ENCODE peak calls at places on chromosome 17, in six cellular contexts. S is mesenchymal stem cell, L is neural progenitor cell, C is esophagus squamous epithelium, O is Peyer's patch, Y is A549. V is an unnamed sample.

GRCh38 chr17:66677201-66677981 is 157.5 kb upstream of the CACNG5 start:
- DNase-seq in Y (no peak), O (no peak), C (no peak), S (peak; percentile 40), L (no peak), V (no peak)

GRCh38 chr17:27609606-27610303 is 21.2 kb upstream of the LGALS9 start:
- DNase-seq in C (no peak), S (peak; percentile 33), L (peak; percentile 42), Y (peak; percentile 53), O (peak; percentile 61), V (no peak)

GRCh38 chr17:36027776-36028175 is 10.0 kb upstream of the CCL23 start:
- DNase-seq in L (no peak), O (no peak), Y (no peak), S (no peak), C (no peak), V (no peak)

GRCh38 chr17:19654342-19654886 is 5.9 kb downstream of the ALDH3A2 start:
- DNase-seq in C (no peak), S (no peak), L (no peak), O (no peak), Y (no peak), V (no peak)

GRCh38 chr17:32285770-32286517 is 20.3 kb downstream of the RHBDL3 start:
- DNase-seq in O (no peak), L (no peak), S (no peak), Y (no peak), C (no peak), V (no peak)

GRCh38 chr17:2172447-2172938 is 117.6 kb downstream of the HIC1 start:
- DNase-seq in Y (peak; percentile 26), S (no peak), L (peak; percentile 27), O (no peak), C (no peak), V (peak; percentile 76)

GRCh38 chr17:29010586-29010985 is 4.8 kb upstream of the SEZ6 start:
- DNase-seq in L (no peak), Y (no peak), S (no peak), O (no peak), C (no peak), V (no peak)

GRCh38 chr17:49646391-49647255 is 31.3 kb downstream of the SPOP start:
- DNase-seq in Y (peak; percentile 27), O (no peak), L (no peak), C (no peak), S (peak; percentile 86), V (no peak)

GRCh38 chr17:42475853-42476252 is 17.2 kb downstream of the ATP6V0A1 start:
- DNase-seq in Y (no peak), L (no peak), O (no peak), C (no peak), S (peak; percentile 33), V (no peak)

GRCh38 chr17:4556996-4557395 is 1.8 kb upstream of the MYBBP1A start:
- DNase-seq in O (no peak), Y (no peak), L (no peak), S (no peak), C (no peak), V (no peak)

GRCh38 chr17:44216674-44217073 is 2.8 kb downstream of the UBTF start:
- DNase-seq in L (no peak), S (no peak), C (no peak), O (no peak), Y (no peak), V (no peak)

GRCh38 chr17:70104688-70105087 is 29.7 kb downstream of the KCNJ16 start:
- DNase-seq in C (no peak), L (no peak), O (no peak), Y (no peak), S (no peak), V (no peak)

GRCh38 chr17:52357855-52358254 is 199.3 kb upstream of the CA10 start:
- DNase-seq in O (no peak), L (no peak), Y (no peak), S (no peak), C (no peak), V (no peak)
- H3K9me3 ChIP-seq in O (no peaks in the 10 kb centered on the region), L (no peaks in the 10 kb centered on the region), Y (no peaks in the 10 kb centered on the region), S (peaks cover 6% of the 10 kb centered on the region), C (peaks cover 15% of the 10 kb centered on the region), V (no peaks in the 10 kb centered on the region)

GRCh38 chr17:78242024-78242742 is 10.8 kb downstream of the TMEM235 start:
- DNase-seq in L (no peak), Y (no peak), S (peak; percentile 80), O (peak; percentile 77), C (no peak), V (no peak)
- H3K27ac ChIP-seq in L (no peak overlapping the region), Y (no peak overlapping the region), S (peak overlapping the region; percentile 10), O (no peak overlapping the region), C (no peak overlapping the region), V (no peak overlapping the region)

GRCh38 chr17:18363021-18363941 is at the start of gene SHMT1:
- DNase-seq in S (peak; percentile 87), L (peak; percentile 96), C (peak; percentile 43), Y (peak; percentile 94), O (peak; percentile 98), V (peak; percentile 83)

GRCh38 chr17:18360518-18360917 is 2.8 kb downstream of the SHMT1 start:
- DNase-seq in S (no peak), Y (no peak), L (no peak), O (no peak), C (no peak), V (no peak)

GRCh38 chr17:18364166-18364565 is 816 bp upstream of the SHMT1 start:
- DNase-seq in Y (no peak), L (no peak), S (no peak), O (no peak), C (no peak), V (no peak)

GRCh38 chr17:18362509-18363020 is 785 bp downstream of the SHMT1 start:
- DNase-seq in O (peak; percentile 85), L (peak; percentile 55), Y (peak; percentile 34), C (no peak), S (peak; percentile 30), V (peak; percentile 67)

GRCh38 chr17:18361837-18362380 is 1.4 kb downstream of the SHMT1 start:
- DNase-seq in O (no peak), Y (no peak), L (no peak), S (no peak), C (no peak), V (no peak)
- H3K4me3 ChIP-seq in O (no peak overlapping the region), Y (peak overlapping the region; percentile 71), L (peak overlapping the region; percentile 72), S (no peak overlapping the region), C (peak overlapping the region; percentile 65), V (no peak overlapping the region)

GRCh38 chr17:11559601-11560000 is 38.7 kb upstream of the DNAH9 start:
- DNase-seq in S (no peak), O (no peak), C (no peak), L (no peak), Y (no peak), V (no peak)
- H3K9me3 ChIP-seq in S (peaks cover 4% of the 10 kb centered on the region), O (no peaks in the 10 kb centered on the region), C (no peaks in the 10 kb centered on the region), L (no peaks in the 10 kb centered on the region), Y (no peaks in the 10 kb centered on the region), V (no peaks in the 10 kb centered on the region)

GRCh38 chr17:63804328-63804727 is 22.9 kb upstream of the PSMC5 start:
- DNase-seq in L (no peak), O (no peak), Y (no peak), C (no peak), S (no peak), V (no peak)

GRCh38 chr17:63800783-63801182 is 26.4 kb upstream of the PSMC5 start:
- DNase-seq in Y (no peak), S (no peak), O (no peak), C (no peak), L (no peak), V (no peak)

GRCh38 chr17:63798572-63799113 is 24.7 kb downstream of the DDX42 start:
- DNase-seq in Y (no peak), C (no peak), L (no peak), S (no peak), O (no peak), V (no peak)
- H3K27ac ChIP-seq in Y (no peak overlapping the region), C (no peak overlapping the region), L (no peak overlapping the region), S (no peak overlapping the region), O (no peak overlapping the region), V (no peak overlapping the region)

GRCh38 chr17:46978489-46979022 is 497 bp downstream of the RPRML start:
- DNase-seq in O (no peak), L (peak; percentile 60), S (peak; percentile 7), Y (peak; percentile 36), C (no peak), V (no peak)

GRCh38 chr17:46976626-46977270 is 2.3 kb downstream of the RPRML start:
- DNase-seq in L (peak; percentile 51), Y (peak; percentile 48), C (no peak), O (no peak), S (no peak), V (no peak)

GRCh38 chr17:46977750-46978488 is 1.1 kb downstream of the RPRML start:
- DNase-seq in O (no peak), S (no peak), C (no peak), L (peak; percentile 33), Y (no peak), V (no peak)

GRCh38 chr17:46977348-46977747 is 1.7 kb downstream of the RPRML start:
- DNase-seq in Y (peak; percentile 89), C (no peak), O (no peak), L (peak; percentile 93), S (peak; percentile 58), V (no peak)

GRCh38 chr17:46979023-46979870 is at the start of gene RPRML:
- DNase-seq in L (peak; percentile 77), S (peak; percentile 22), Y (peak; percentile 54), C (no peak), O (no peak), V (no peak)
- H3K4me3 ChIP-seq in L (peak within 1 kb of the TSS; percentile 61), S (peak within 1 kb of the TSS; percentile 46), Y (peak within 1 kb of the TSS; percentile 60), C (peak within 1 kb of the TSS; percentile 40), O (peak within 1 kb of the TSS; percentile 30), V (peak within 1 kb of the TSS; percentile 91)

DNA sequence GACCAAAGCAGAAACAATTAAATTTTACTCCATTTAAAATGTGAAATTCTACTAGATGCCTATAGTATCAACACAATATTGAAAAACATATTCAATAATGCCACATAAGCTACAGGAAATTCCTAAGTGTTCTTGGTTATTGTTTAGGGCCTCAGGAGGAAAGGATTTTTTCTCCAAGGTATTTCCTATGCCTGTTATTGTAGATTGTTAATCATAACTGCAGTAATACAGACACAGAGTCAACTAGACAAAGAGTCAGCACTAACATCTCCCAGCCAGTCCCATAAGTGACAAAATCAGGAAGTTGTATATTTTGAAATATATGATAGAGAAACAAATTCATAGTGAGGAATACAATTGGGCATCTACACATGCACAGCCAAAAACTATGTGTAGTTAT is 782.7 kb upstream of the KIF2B start:
- DNase-seq in C (no peak), Y (no peak), S (no peak), O (no peak), L (no peak), V (no peak)
- H3K9me3 ChIP-seq in C (no peaks in the 10 kb centered on the region), Y (peaks cover 3% of the 10 kb centered on the region), S (peaks cover 26% of the 10 kb centered on the region), O (no peaks in the 10 kb centered on the region), L (no peaks in the 10 kb centered on the region), V (no peaks in the 10 kb centered on the region)

DNA sequence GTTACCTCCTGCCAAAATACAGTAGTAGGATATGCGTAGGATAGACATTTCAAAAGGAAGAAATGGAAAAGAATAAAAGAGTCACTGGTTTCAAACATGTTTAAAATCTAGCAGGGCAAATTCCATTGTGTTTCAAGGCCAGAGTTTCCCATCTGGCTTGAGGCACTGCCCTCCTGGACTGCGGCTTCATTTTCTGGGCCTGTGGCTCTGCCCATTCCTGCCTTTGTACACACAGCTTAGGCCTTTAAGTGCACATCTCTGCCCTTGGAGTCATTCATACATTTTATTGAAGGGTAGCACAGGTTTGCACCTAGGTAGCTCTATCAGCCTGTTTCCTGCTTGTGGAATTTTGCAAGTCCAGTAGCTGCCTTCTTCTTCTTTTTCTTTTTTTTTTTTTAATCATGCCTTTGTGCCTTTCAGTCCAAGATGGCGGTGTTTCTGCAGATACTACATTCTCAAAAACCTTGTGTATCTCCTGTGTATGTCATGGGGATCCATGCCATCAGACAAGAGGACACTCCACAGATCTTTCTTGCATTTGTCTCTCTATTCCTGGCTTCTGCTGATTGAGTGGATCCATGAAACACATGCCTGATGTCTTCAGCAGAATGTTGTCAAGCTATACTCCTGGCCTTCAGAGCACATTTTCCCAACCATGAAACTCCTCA is 282.9 kb downstream of the BCAS3 start:
- DNase-seq in Y (no peak), S (no peak), O (no peak), C (no peak), L (no peak), V (no peak)
- H3K27ac ChIP-seq in Y (no peak overlapping the region), S (no peak overlapping the region), O (no peak overlapping the region), C (no peak overlapping the region), L (no peak overlapping the region), V (no peak overlapping the region)

V was measured in ascending aorta.